ENCODE peak calls at places on chromosomes 16 and 17, in nine cellular contexts. O, T, V, Q, G, R, W, I and S are unnamed samples.

GRCh38 chr17:33976816-33977215 is 278.3 kb upstream of the CCL2 start:
- DNase-seq in O (no peak), T (no peak), V (no peak), Q (no peak), G (no peak), R (no peak), W (no peak), I (no peak), S (no peak)

GRCh38 chr17:73170921-73171320 is 6.1 kb downstream of the SSTR2 start:
- DNase-seq in O (no peak), T (no peak), V (no peak), Q (no peak), G (no peak), R (no peak), W (no peak), I (no peak), S (no peak)

GRCh38 chr16:27520982-27521673 is 28.6 kb downstream of the GTF3C1 start:
- DNase-seq in O (peak; percentile 37), T (no peak), V (no peak), Q (no peak), G (peak; percentile 20), R (no peak), W (no peak), I (no peak), S (no peak)

GRCh38 chr16:20675488-20676267 is 21.8 kb downstream of the ACSM1 start:
- DNase-seq in O (no peak), T (no peak), V (no peak), Q (no peak), G (peak; percentile 66), R (peak; percentile 45), W (no peak), I (peak; percentile 60), S (peak; percentile 38)

GRCh38 chr16:69848635-69849545 is 86.8 kb downstream of the WWP2 start:
- DNase-seq in O (peak; percentile 93), T (no peak), V (peak; percentile 25), Q (peak; percentile 76), G (peak; percentile 91), R (no peak), W (no peak), I (no peak), S (peak; percentile 6)

GRCh38 chr17:2948721-2949468 is 114.5 kb downstream of the OR1D5 start:
- DNase-seq in O (no peak), T (no peak), V (no peak), Q (no peak), G (no peak), R (no peak), W (no peak), I (no peak), S (no peak)

GRCh38 chr17:76987486-76987885 is 119.3 kb downstream of the MGAT5B start:
- DNase-seq in O (no peak), T (no peak), V (no peak), Q (no peak), G (no peak), R (no peak), W (no peak), I (no peak), S (no peak)

GRCh38 chr16:11706180-11706742 is 36.4 kb downstream of the TXNDC11 start:
- DNase-seq in O (no peak), T (no peak), V (no peak), Q (no peak), G (peak; percentile 61), R (no peak), W (no peak), I (no peak), S (no peak)

GRCh38 chr17:78736526-78737079 is 45.5 kb downstream of the CYTH1 start:
- DNase-seq in O (no peak), T (peak; percentile 90), V (no peak), Q (no peak), G (peak; percentile 94), R (peak; percentile 71), W (no peak), I (peak; percentile 27), S (no peak)

GRCh38 chr16:22424161-22424937 is 49.9 kb upstream of the CDR2 start:
- DNase-seq in O (no peak), T (no peak), V (no peak), Q (no peak), G (peak; percentile 92), R (no peak), W (no peak), I (no peak), S (no peak)

GRCh38 chr16:83389751-83390150 is 418.0 kb upstream of the HSBP1 start:
- DNase-seq in O (no peak), T (no peak), V (no peak), Q (no peak), G (no peak), R (no peak), W (no peak), I (no peak), S (no peak)

GRCh38 chr17:65301184-65301583 is 164.0 kb downstream of the RGS9 start:
- DNase-seq in O (peak; percentile 18), T (no peak), V (no peak), Q (no peak), G (no peak), R (no peak), W (no peak), I (no peak), S (no peak)

GRCh38 chr16:66634527-66635196 is 30.2 kb downstream of the CMTM3 start:
- DNase-seq in O (no peak), T (no peak), V (no peak), Q (no peak), G (no peak), R (no peak), W (no peak), I (no peak), S (no peak)

GRCh38 chr16:88941051-88941932 is 35.7 kb downstream of the CBFA2T3 start:
- DNase-seq in O (no peak), T (no peak), V (no peak), Q (no peak), G (peak; percentile 61), R (no peak), W (no peak), I (peak; percentile 54), S (no peak)

GRCh38 chr16:87541004-87541881 is 48.4 kb upstream of the ZCCHC14 start:
- DNase-seq in O (peak; percentile 55), T (no peak), V (peak; percentile 54), Q (no peak), G (no peak), R (no peak), W (no peak), I (peak; percentile 76), S (no peak)

GRCh38 chr17:14779236-14779635 is 478.4 kb downstream of the HS3ST3B1 start:
- DNase-seq in O (no peak), T (no peak), V (no peak), Q (no peak), G (no peak), R (no peak), W (no peak), I (no peak), S (no peak)

GRCh38 chr16:88503374-88503770 is 50.3 kb downstream of the ZFPM1 start:
- DNase-seq in O (peak; percentile 23), T (no peak), V (no peak), Q (no peak), G (peak; percentile 81), R (no peak), W (no peak), I (no peak), S (no peak)

GRCh38 chr17:8072727-8073461 is 14.6 kb downstream of the ALOX12B start:
- DNase-seq in O (no peak), T (no peak), V (no peak), Q (no peak), G (no peak), R (peak; percentile 47), W (no peak), I (peak; percentile 47), S (no peak)

GRCh38 chr17:58141505-58141904 is 6.7 kb upstream of the OR4D1 start:
- DNase-seq in O (no peak), T (no peak), V (no peak), Q (no peak), G (no peak), R (no peak), W (no peak), I (no peak), S (no peak)

GRCh38 chr16:559411-560207 is 585 bp upstream of the PRR35 start:
- DNase-seq in O (no peak), T (no peak), V (no peak), Q (no peak), G (no peak), R (no peak), W (no peak), I (peak; percentile 4), S (no peak)

GRCh38 chr16:85560932-85561247 is 52.2 kb upstream of the GSE1 start:
- DNase-seq in O (no peak), T (no peak), V (no peak), Q (no peak), G (no peak), R (no peak), W (no peak), I (no peak), S (no peak)

GRCh38 chr17:64992325-64992802 is 64.2 kb downstream of the GNA13 start:
- DNase-seq in O (peak; percentile 91), T (no peak), V (no peak), Q (no peak), G (no peak), R (no peak), W (no peak), I (no peak), S (peak; percentile 81)

GRCh38 chr17:29038511-29039300 is 4.2 kb upstream of the PIPOX start:
- DNase-seq in O (no peak), T (no peak), V (peak; percentile 74), Q (no peak), G (no peak), R (no peak), W (no peak), I (no peak), S (no peak)

GRCh38 chr17:40510328-40510648 is 8.9 kb upstream of the TNS4 start:
- DNase-seq in O (peak; percentile 91), T (no peak), V (no peak), Q (no peak), G (peak; percentile 32), R (no peak), W (no peak), I (peak; percentile 12), S (peak; percentile 86)